ENCODE peak calls at places on chromosomes 12 and 14, in eight cellular contexts. P is CD4-positive, alpha-beta memory T cell; H is neural progenitor cell; O is mammary epithelial cell; B is transverse colon; R is foreskin keratinocyte; V is iPS DF 6.9; J is hepatocyte. M is an unnamed sample.
A peak's percentile ranks its signal among the peaks of the same experiment; 100 is the strongest.

GRCh38 chr14:50045837-50046236 is 70.5 kb downstream of the VCPKMT start:
- DNase-seq in P (no peak), H (no peak), O (no peak), B (no peak), R (no peak), V (no peak), J (no peak), M (no peak)

GRCh38 chr14:69199786-69200185 is 8.5 kb downstream of the EXD2 start:
- DNase-seq in P (no peak), H (no peak), O (no peak), B (no peak), R (no peak), V (no peak), J (no peak), M (no peak)

GRCh38 chr14:104530651-104531050 is 48.9 kb upstream of the C14orf180 start:
- DNase-seq in P (no peak), H (no peak), O (no peak), B (no peak), R (no peak), V (no peak), J (no peak), M (no peak)

GRCh38 chr12:95304673-95305198 is 87.1 kb downstream of the VEZT start:
- DNase-seq in P (no peak), H (no peak), O (no peak), B (no peak), R (no peak), V (no peak), J (no peak), M (peak; percentile 64)

GRCh38 chr12:132513458-132514135 is 23.6 kb downstream of the FBRSL1 start:
- DNase-seq in P (no peak), H (no peak), O (no peak), B (no peak), R (no peak), V (no peak), J (no peak), M (no peak)

GRCh38 chr12:57514720-57515467 is 5.4 kb downstream of the DDIT3 start:
- DNase-seq in P (no peak), H (no peak), O (no peak), B (no peak), R (no peak), V (no peak), J (no peak), M (no peak)

GRCh38 chr12:89092297-89092696 is 260.0 kb downstream of the DUSP6 start:
- DNase-seq in P (no peak), H (no peak), O (no peak), B (no peak), R (no peak), V (no peak), J (no peak), M (no peak)

GRCh38 chr12:132729541-132730320 is 19.1 kb downstream of the PGAM5 start:
- DNase-seq in P (no peak), H (no peak), O (peak; percentile 17), B (no peak), R (no peak), V (no peak), J (no peak), M (peak; percentile 89)

GRCh38 chr14:77904218-77904617 is 104.3 kb downstream of the ADCK1 start:
- DNase-seq in P (no peak), H (no peak), O (no peak), B (no peak), R (no peak), V (no peak), J (no peak), M (no peak)

GRCh38 chr12:50678650-50679049 is 85.3 kb upstream of the ATF1 start:
- DNase-seq in P (no peak), H (no peak), O (no peak), B (no peak), R (no peak), V (no peak), J (no peak), M (no peak)

GRCh38 chr12:91811481-91812287 is 334.0 kb downstream of the BTG1 start:
- DNase-seq in P (peak; percentile 67), H (peak; percentile 66), O (peak; percentile 39), B (peak; percentile 79), R (no peak), V (peak; percentile 41), J (peak; percentile 74), M (no peak)

GRCh38 chr14:52473557-52473956 is 78.7 kb downstream of the TXNDC16 start:
- DNase-seq in P (peak; percentile 55), H (peak; percentile 12), O (peak; percentile 31), B (no peak), R (no peak), V (no peak), J (peak; percentile 27), M (peak; percentile 43)

GRCh38 chr12:105740337-105740736 is 398.4 kb downstream of the NUAK1 start:
- DNase-seq in P (no peak), H (peak; percentile 66), O (no peak), B (no peak), R (no peak), V (no peak), J (no peak), M (no peak)

GRCh38 chr12:120702629-120703028 is 7.6 kb upstream of the UNC119B start:
- DNase-seq in P (no peak), H (no peak), O (no peak), B (no peak), R (no peak), V (no peak), J (no peak), M (no peak)

GRCh38 chr12:14400599-14400998 is 35.1 kb downstream of the ATF7IP start:
- DNase-seq in P (no peak), H (no peak), O (no peak), B (no peak), R (no peak), V (no peak), J (no peak), M (no peak)

GRCh38 chr12:10098762-10099161 is at the start of gene CLEC1A:
- DNase-seq in P (no peak), H (peak; percentile 72), O (no peak), B (no peak), R (no peak), V (peak; percentile 25), J (peak; percentile 41), M (no peak)

GRCh38 chr14:74389980-74390379 is 36.0 kb downstream of the SYNDIG1L start:
- DNase-seq in P (no peak), H (no peak), O (no peak), B (no peak), R (no peak), V (no peak), J (no peak), M (no peak)

GRCh38 chr12:65487679-65488078 is 209.2 kb downstream of the MSRB3 start:
- DNase-seq in P (no peak), H (no peak), O (peak; percentile 25), B (no peak), R (no peak), V (no peak), J (no peak), M (no peak)

DNA sequence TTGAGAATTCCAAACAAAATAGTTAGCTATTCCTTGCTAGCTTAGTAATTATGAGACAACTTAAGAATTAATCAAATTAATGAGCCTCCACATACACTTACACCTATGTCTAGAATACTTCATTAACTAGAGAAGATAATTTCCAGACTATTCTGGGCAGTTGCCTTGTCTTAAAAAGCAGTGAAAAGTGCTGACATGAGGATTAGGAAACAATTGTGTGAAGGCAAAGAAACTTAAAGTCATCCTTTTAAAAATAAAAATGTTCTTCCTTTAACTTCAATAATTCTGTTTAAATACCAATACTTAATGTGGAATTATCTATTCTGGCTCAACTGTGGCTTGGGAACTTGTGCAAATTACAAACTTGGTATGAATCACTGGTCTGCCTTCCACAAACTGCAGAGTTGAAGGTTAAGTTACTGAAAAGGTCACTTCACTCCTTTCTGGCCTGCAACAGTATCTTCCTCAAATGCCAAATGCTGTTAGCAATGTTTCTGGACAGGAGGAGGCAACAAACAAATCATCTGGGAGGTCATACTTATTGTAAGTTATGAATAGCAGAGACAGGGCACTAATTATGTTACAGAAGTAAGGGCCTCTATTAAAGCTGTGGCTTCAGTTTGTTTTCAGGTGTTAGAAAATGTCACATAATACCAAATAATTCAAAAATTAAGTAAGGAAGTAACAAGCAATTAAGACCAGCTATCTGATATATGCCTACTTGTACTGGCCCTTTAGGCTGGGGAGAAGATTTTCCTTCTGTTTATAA is 19.2 kb downstream of the PPTC7 start:
- DNase-seq in P (no peak), H (no peak), O (no peak), B (no peak), R (no peak), V (no peak), J (no peak), M (peak; percentile 72)
- H3K4me1 ChIP-seq in P (peaks cover 72% of the 10 kb centered on the region), H (peaks cover 10% of the 10 kb centered on the region), O (peaks cover 42% of the 10 kb centered on the region), B (peaks cover 5% of the 10 kb centered on the region), R (peaks cover 38% of the 10 kb centered on the region), V (no peaks in the 10 kb centered on the region), J (peaks cover 16% of the 10 kb centered on the region), M (peaks cover 16% of the 10 kb centered on the region)

DNA sequence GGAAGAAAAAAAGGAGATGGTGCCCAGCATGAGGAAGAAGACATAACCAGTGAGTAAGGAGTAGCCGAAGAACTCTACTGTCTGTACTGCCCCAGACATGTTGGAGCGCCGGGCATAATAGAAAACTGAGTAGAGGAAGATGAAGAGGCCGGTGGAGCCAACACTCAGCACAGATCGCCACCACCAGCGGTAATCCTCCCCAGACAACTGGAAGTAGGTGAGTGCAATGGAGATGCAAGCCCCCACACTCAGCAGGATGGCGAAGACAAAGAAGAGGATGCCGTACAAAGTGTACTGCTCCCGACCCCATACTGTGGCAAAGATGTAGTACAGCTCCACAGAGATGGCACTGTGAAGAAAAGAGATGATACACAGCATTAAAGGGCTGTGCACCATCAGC is 844 bp upstream of the IPO4 start:
- DNase-seq in P (no peak), H (no peak), O (no peak), B (no peak), R (no peak), V (no peak), J (no peak), M (no peak)
- H3K27ac ChIP-seq in P (peak overlapping the region; percentile 80), H (no peak overlapping the region), O (peak overlapping the region; percentile 17), B (peak overlapping the region; percentile 87), R (no peak overlapping the region), V (no peak overlapping the region), J (peak overlapping the region; percentile 66), M (peak overlapping the region; percentile 74)

GRCh38 chr14:100709252-100709955 is 17.3 kb upstream of the DLK1 start:
- DNase-seq in P (no peak), H (peak; percentile 75), O (no peak), B (no peak), R (no peak), V (no peak), J (peak; percentile 73), M (peak; percentile 97)
- H3K4me1 ChIP-seq in P (no peaks in the 10 kb centered on the region), H (peaks cover 38% of the 10 kb centered on the region), O (peaks cover 11% of the 10 kb centered on the region), B (no peaks in the 10 kb centered on the region), R (peaks cover 8% of the 10 kb centered on the region), V (peaks cover 2% of the 10 kb centered on the region), J (peaks cover 35% of the 10 kb centered on the region), M (no peaks in the 10 kb centered on the region)

GRCh38 chr12:32379667-32380066 is 19.7 kb upstream of the FGD4 start:
- DNase-seq in P (no peak), H (no peak), O (no peak), B (no peak), R (no peak), V (no peak), J (no peak), M (no peak)

GRCh38 chr12:32377344-32378000 is 21.9 kb upstream of the FGD4 start:
- DNase-seq in P (no peak), H (no peak), O (no peak), B (no peak), R (no peak), V (no peak), J (no peak), M (no peak)

DNA sequence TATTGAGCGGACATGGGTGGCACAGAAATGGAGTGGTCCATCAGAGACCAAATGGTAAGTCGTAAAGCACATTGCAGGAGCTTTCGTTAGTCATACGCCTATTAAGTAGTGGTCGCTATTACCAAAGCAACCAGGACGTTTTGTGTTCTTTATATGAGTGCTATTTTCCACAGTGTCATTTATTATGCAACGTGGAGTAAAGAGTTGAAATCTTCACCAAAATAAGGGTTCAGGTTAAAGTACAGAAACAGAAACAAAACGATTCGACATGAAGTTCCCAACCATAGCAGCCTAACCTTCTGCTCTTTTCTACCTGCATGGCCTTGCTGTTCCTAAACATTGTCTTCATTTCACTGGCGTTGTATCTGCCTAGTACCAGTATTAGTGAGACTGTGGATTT is 20.1 kb upstream of the FGD4 start:
- DNase-seq in P (no peak), H (no peak), O (no peak), B (no peak), R (no peak), V (no peak), J (no peak), M (no peak)
- H3K27ac ChIP-seq in P (no peak overlapping the region), H (no peak overlapping the region), O (no peak overlapping the region), B (no peak overlapping the region), R (no peak overlapping the region), V (no peak overlapping the region), J (no peak overlapping the region), M (no peak overlapping the region)